ENCODE peak calls at places on chromosomes 12 and 14, in six cellular contexts. One of them, this sample, is unnamed. For H3K79me2, the result is how much of the 10 kb centered on the place peaks cover.

GRCh38 chr12:118439068-118439467 is 62.7 kb downstream of the SUDS3 start:
- DNase-seq in MM.1S: no peak
- DNase-seq in neural progenitor cell: no peak
- DNase-seq in OCI-LY7: no peak
- DNase-seq in GM23338: no peak
- DNase-seq in mammary epithelial cell: no peak
- DNase-seq in this sample: no peak

GRCh38 chr12:91335724-91336123 is 153.1 kb upstream of the DCN start:
- DNase-seq in MM.1S: no peak
- DNase-seq in neural progenitor cell: no peak
- DNase-seq in OCI-LY7: no peak
- DNase-seq in GM23338: no peak
- DNase-seq in mammary epithelial cell: no peak
- DNase-seq in this sample: no peak

GRCh38 chr12:130195369-130195768 is 33.1 kb downstream of the FZD10 start:
- DNase-seq in MM.1S: no peak
- DNase-seq in neural progenitor cell: no peak
- DNase-seq in OCI-LY7: no peak
- DNase-seq in GM23338: no peak
- DNase-seq in mammary epithelial cell: no peak
- DNase-seq in this sample: no peak

GRCh38 chr12:2998789-2999264 is 39.6 kb downstream of the TEAD4 start:
- DNase-seq in MM.1S: no peak
- DNase-seq in neural progenitor cell: peak
- DNase-seq in OCI-LY7: no peak
- DNase-seq in GM23338: peak
- DNase-seq in mammary epithelial cell: no peak
- DNase-seq in this sample: peak

GRCh38 chr14:103511022-103511693 is 11.5 kb downstream of the CKB start:
- DNase-seq in MM.1S: no peak
- DNase-seq in neural progenitor cell: no peak
- DNase-seq in OCI-LY7: no peak
- DNase-seq in GM23338: no peak
- DNase-seq in mammary epithelial cell: no peak
- DNase-seq in this sample: no peak

GRCh38 chr12:53937596-53938275 is 895 bp upstream of the HOXC13 start:
- DNase-seq in MM.1S: no peak
- DNase-seq in neural progenitor cell: no peak
- DNase-seq in OCI-LY7: no peak
- DNase-seq in GM23338: no peak
- DNase-seq in mammary epithelial cell: no peak
- DNase-seq in this sample: no peak

GRCh38 chr12:8832500-8832899 is 10.1 kb downstream of the A2ML1 start:
- DNase-seq in MM.1S: no peak
- DNase-seq in neural progenitor cell: no peak
- DNase-seq in OCI-LY7: no peak
- DNase-seq in GM23338: no peak
- DNase-seq in mammary epithelial cell: no peak
- DNase-seq in this sample: no peak

GRCh38 chr14:73787760-73788508 is 63.7 kb upstream of the PTGR2 start:
- DNase-seq in MM.1S: peak
- DNase-seq in neural progenitor cell: peak
- DNase-seq in OCI-LY7: peak
- DNase-seq in GM23338: no peak
- DNase-seq in mammary epithelial cell: peak
- DNase-seq in this sample: peak

GRCh38 chr14:96246535-96246839 is 9.5 kb upstream of the BDKRB1 start:
- DNase-seq in MM.1S: no peak
- DNase-seq in neural progenitor cell: no peak
- DNase-seq in OCI-LY7: no peak
- DNase-seq in GM23338: no peak
- DNase-seq in mammary epithelial cell: peak
- DNase-seq in this sample: peak

GRCh38 chr14:76227450-76228050 is 75.8 kb downstream of the GPATCH2L start:
- DNase-seq in MM.1S: no peak
- DNase-seq in neural progenitor cell: no peak
- DNase-seq in OCI-LY7: no peak
- DNase-seq in GM23338: no peak
- DNase-seq in mammary epithelial cell: peak
- DNase-seq in this sample: peak

GRCh38 chr14:89330236-89331002 is 86.6 kb downstream of the FOXN3 start:
- DNase-seq in MM.1S: no peak
- DNase-seq in neural progenitor cell: no peak
- DNase-seq in OCI-LY7: no peak
- DNase-seq in GM23338: no peak
- DNase-seq in mammary epithelial cell: no peak
- DNase-seq in this sample: peak

GRCh38 chr12:108969622-108970021 is 51.2 kb downstream of the SVOP start:
- DNase-seq in MM.1S: no peak
- DNase-seq in neural progenitor cell: no peak
- DNase-seq in OCI-LY7: no peak
- DNase-seq in GM23338: no peak
- DNase-seq in mammary epithelial cell: no peak
- DNase-seq in this sample: no peak

GRCh38 chr12:62319058-62319457 is 58.9 kb downstream of the USP15 start:
- DNase-seq in MM.1S: no peak
- DNase-seq in neural progenitor cell: no peak
- DNase-seq in OCI-LY7: no peak
- DNase-seq in GM23338: no peak
- DNase-seq in mammary epithelial cell: no peak
- DNase-seq in this sample: no peak

GRCh38 chr12:94149781-94150482 is 1.6 kb downstream of the PLXNC1 start:
- DNase-seq in MM.1S: peak
- DNase-seq in neural progenitor cell: peak
- DNase-seq in OCI-LY7: no peak
- DNase-seq in GM23338: peak
- DNase-seq in mammary epithelial cell: no peak
- DNase-seq in this sample: peak

GRCh38 chr14:55336691-55337090 is 65.5 kb downstream of the FBXO34 start:
- DNase-seq in MM.1S: no peak
- DNase-seq in neural progenitor cell: no peak
- DNase-seq in OCI-LY7: no peak
- DNase-seq in GM23338: no peak
- DNase-seq in mammary epithelial cell: no peak
- DNase-seq in this sample: no peak

GRCh38 chr14:55329999-55330710 is 58.9 kb downstream of the FBXO34 start:
- DNase-seq in MM.1S: no peak
- DNase-seq in neural progenitor cell: no peak
- DNase-seq in OCI-LY7: no peak
- DNase-seq in GM23338: no peak
- DNase-seq in mammary epithelial cell: peak
- DNase-seq in this sample: peak

GRCh38 chr14:55333785-55334485 is 62.7 kb downstream of the FBXO34 start:
- DNase-seq in MM.1S: no peak
- DNase-seq in neural progenitor cell: no peak
- DNase-seq in OCI-LY7: no peak
- DNase-seq in GM23338: no peak
- DNase-seq in mammary epithelial cell: peak
- DNase-seq in this sample: peak

GRCh38 chr14:55336161-55336560 is 64.9 kb downstream of the FBXO34 start:
- DNase-seq in MM.1S: no peak
- DNase-seq in neural progenitor cell: no peak
- DNase-seq in OCI-LY7: no peak
- DNase-seq in GM23338: no peak
- DNase-seq in mammary epithelial cell: peak
- DNase-seq in this sample: no peak

GRCh38 chr14:55332654-55333570 is 61.7 kb downstream of the FBXO34 start:
- DNase-seq in MM.1S: peak
- DNase-seq in neural progenitor cell: no peak
- DNase-seq in OCI-LY7: no peak
- DNase-seq in GM23338: no peak
- DNase-seq in mammary epithelial cell: no peak
- DNase-seq in this sample: peak
- H3K4me3 ChIP-seq in MM.1S: peak
- H3K4me3 ChIP-seq in neural progenitor cell: no peak
- H3K4me3 ChIP-seq in OCI-LY7: peak
- H3K4me3 ChIP-seq in GM23338: no peak
- H3K4me3 ChIP-seq in mammary epithelial cell: no peak
- H3K4me3 ChIP-seq in this sample: no peak

DNA sequence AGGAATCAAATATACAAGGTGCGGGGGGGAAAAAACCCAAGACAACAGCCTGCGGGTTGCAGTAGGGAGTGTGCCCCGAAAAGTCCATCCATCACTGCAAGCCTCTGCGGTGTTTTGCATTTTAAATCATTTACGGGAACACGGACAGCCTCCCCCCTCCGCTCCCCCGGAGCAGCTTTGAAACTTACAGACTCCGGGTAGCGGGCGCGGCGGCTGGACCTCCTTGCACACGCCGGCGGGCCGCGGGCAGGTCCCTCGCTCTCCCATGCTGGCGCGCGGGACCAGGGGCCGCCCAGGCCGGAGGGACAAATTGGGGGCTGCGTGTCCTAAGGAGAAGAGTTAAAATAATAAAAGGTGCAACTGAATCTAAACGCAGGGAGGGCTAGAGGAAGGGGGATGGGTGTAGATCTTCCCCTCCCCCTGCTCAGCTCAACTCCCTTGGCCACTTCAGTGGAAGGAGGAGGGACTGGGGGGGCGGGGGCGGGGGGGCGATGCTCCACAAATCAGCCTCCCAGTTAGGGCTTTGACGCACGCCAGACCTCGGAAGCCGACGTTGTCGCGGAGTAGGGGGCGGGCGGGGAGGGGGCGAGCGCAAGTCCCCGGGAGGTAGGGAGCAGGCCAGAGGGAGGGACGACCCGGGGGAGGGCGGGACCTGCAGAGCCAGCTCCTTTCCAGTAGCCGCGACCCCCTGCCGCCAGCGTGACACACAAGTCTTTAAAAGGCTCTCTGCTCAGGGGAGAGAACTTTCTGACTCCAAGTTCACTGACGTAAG is at the start of gene KCNJ8:
- DNase-seq in MM.1S: peak
- DNase-seq in neural progenitor cell: peak
- DNase-seq in OCI-LY7: no peak
- DNase-seq in GM23338: peak
- DNase-seq in mammary epithelial cell: no peak
- DNase-seq in this sample: peak
- H3K4me2 ChIP-seq in MM.1S: peak
- H3K4me2 ChIP-seq in neural progenitor cell: peak
- H3K4me2 ChIP-seq in OCI-LY7: no peak
- H3K4me2 ChIP-seq in GM23338: peak
- H3K4me2 ChIP-seq in mammary epithelial cell: no peak
- H3K4me2 ChIP-seq in this sample: peak

GRCh38 chr14:75147423-75148071 is 20.7 kb upstream of the NEK9 start:
- DNase-seq in MM.1S: no peak
- DNase-seq in neural progenitor cell: peak
- DNase-seq in OCI-LY7: no peak
- DNase-seq in GM23338: peak
- DNase-seq in mammary epithelial cell: peak
- DNase-seq in this sample: peak
- H3K79me2 ChIP-seq in MM.1S: under half
- H3K79me2 ChIP-seq in neural progenitor cell: half or more
- H3K79me2 ChIP-seq in OCI-LY7: under half
- H3K79me2 ChIP-seq in GM23338: under half
- H3K79me2 ChIP-seq in mammary epithelial cell: half or more
- H3K79me2 ChIP-seq in this sample: under half

GRCh38 chr12:68813242-68813593 is 5.2 kb downstream of the MDM2 start:
- DNase-seq in MM.1S: no peak
- DNase-seq in neural progenitor cell: no peak
- DNase-seq in OCI-LY7: no peak
- DNase-seq in GM23338: no peak
- DNase-seq in mammary epithelial cell: no peak
- DNase-seq in this sample: no peak
- H3K4me3 ChIP-seq in MM.1S: peak
- H3K4me3 ChIP-seq in neural progenitor cell: no peak
- H3K4me3 ChIP-seq in OCI-LY7: peak
- H3K4me3 ChIP-seq in GM23338: no peak
- H3K4me3 ChIP-seq in mammary epithelial cell: peak
- H3K4me3 ChIP-seq in this sample: peak

DNA sequence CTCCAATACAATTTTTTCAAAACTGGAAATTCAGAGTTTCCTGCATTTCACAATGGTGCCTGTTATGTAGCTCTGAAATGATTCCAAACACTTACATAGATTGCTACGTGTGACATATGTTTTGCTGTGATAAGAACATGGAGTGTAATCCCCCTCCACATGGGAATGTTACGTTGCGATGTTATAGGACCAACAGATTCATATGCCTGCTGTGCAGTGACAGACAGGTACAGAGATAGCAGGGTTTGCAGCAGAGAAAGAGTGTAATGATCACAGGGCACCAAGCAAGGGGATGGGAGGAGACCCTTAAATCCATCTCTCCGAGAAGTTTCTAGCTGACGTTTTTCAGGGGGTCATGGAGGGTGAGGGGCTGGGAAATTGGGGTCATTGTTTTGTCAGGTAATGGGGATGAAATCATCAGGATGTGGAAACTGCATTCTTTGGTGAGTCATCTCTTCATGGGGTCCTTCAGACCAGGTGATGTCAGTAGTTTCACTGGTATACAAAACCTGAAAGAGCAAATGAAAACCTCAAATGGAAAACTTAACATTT is 76.6 kb upstream of the OSBPL8 start:
- DNase-seq in MM.1S: no peak
- DNase-seq in neural progenitor cell: no peak
- DNase-seq in OCI-LY7: no peak
- DNase-seq in GM23338: peak
- DNase-seq in mammary epithelial cell: peak
- DNase-seq in this sample: no peak
- H3K4me2 ChIP-seq in MM.1S: no peak
- H3K4me2 ChIP-seq in neural progenitor cell: no peak
- H3K4me2 ChIP-seq in OCI-LY7: no peak
- H3K4me2 ChIP-seq in GM23338: no peak
- H3K4me2 ChIP-seq in mammary epithelial cell: peak
- H3K4me2 ChIP-seq in this sample: no peak

GRCh38 chr12:69509308-69509736 is 39.1 kb downstream of the FRS2 start:
- DNase-seq in MM.1S: no peak
- DNase-seq in neural progenitor cell: peak
- DNase-seq in OCI-LY7: no peak
- DNase-seq in GM23338: no peak
- DNase-seq in mammary epithelial cell: no peak
- DNase-seq in this sample: peak
- H3K79me2 ChIP-seq in MM.1S: half or more
- H3K79me2 ChIP-seq in neural progenitor cell: half or more
- H3K79me2 ChIP-seq in OCI-LY7: under half
- H3K79me2 ChIP-seq in GM23338: half or more
- H3K79me2 ChIP-seq in mammary epithelial cell: half or more
- H3K79me2 ChIP-seq in this sample: half or more

GRCh38 chr12:6202846-6203245 is 2.6 kb downstream of the CD9 start:
- DNase-seq in MM.1S: no peak
- DNase-seq in neural progenitor cell: no peak
- DNase-seq in OCI-LY7: no peak
- DNase-seq in GM23338: no peak
- DNase-seq in mammary epithelial cell: no peak
- DNase-seq in this sample: no peak
- H3K4me3 ChIP-seq in MM.1S: no peak
- H3K4me3 ChIP-seq in neural progenitor cell: no peak
- H3K4me3 ChIP-seq in OCI-LY7: no peak
- H3K4me3 ChIP-seq in GM23338: peak
- H3K4me3 ChIP-seq in mammary epithelial cell: no peak
- H3K4me3 ChIP-seq in this sample: no peak

GRCh38 chr14:21703357-21704339 is 30.0 kb upstream of the OR4E1 start:
- DNase-seq in MM.1S: peak
- DNase-seq in neural progenitor cell: peak
- DNase-seq in OCI-LY7: peak
- DNase-seq in GM23338: no peak
- DNase-seq in mammary epithelial cell: no peak
- DNase-seq in this sample: no peak
- H3K4me2 ChIP-seq in MM.1S: peak
- H3K4me2 ChIP-seq in neural progenitor cell: peak
- H3K4me2 ChIP-seq in OCI-LY7: peak
- H3K4me2 ChIP-seq in GM23338: no peak
- H3K4me2 ChIP-seq in mammary epithelial cell: no peak
- H3K4me2 ChIP-seq in this sample: no peak

This sample was measured in fibroblast of lung.